ENCODE peak calls at places on chromosomes 4 and X, in five cellular contexts. O is GM23338, T is A549, L is K562, Z is HepG2. N is an unnamed sample.

GRCh38 chr4:25970691-25971427 is 56.8 kb downstream of the SMIM20 start:
- DNase-seq in T (no peak), L (no peak), O (no peak), Z (peak), N (no peak)

GRCh38 chr4:186726440-186727148 is 2.9 kb upstream of the FAT1 start:
- DNase-seq in T (peak), L (peak), O (peak), Z (peak), N (no peak)

GRCh38 chr4:86048426-86048825 is 311.4 kb downstream of the MAPK10 start:
- DNase-seq in Z (no peak), T (no peak), O (no peak), L (no peak), N (no peak)

GRCh38 chr4:150479665-150480064 is 102.3 kb upstream of the MAB21L2 start:
- DNase-seq in L (no peak), T (no peak), Z (no peak), O (no peak), N (no peak)

GRCh38 chr4:1235381-1236102 is 13.4 kb downstream of the CTBP1 start:
- DNase-seq in L (no peak), O (peak), T (no peak), Z (no peak), N (no peak)

GRCh38 chr4:184286346-184286745 is 68.7 kb upstream of the ENPP6 start:
- DNase-seq in O (no peak), Z (no peak), L (no peak), T (no peak), N (no peak)

GRCh38 chr4:145043306-145043705 is 54.7 kb downstream of the ANAPC10 start:
- DNase-seq in Z (no peak), O (no peak), T (no peak), L (no peak), N (no peak)

GRCh38 chrX:123215397-123216089 is 31.5 kb downstream of the GRIA3 start:
- DNase-seq in O (no peak), Z (no peak), T (no peak), L (no peak), N (no peak)

GRCh38 chr4:182245541-182246245 is 2.5 kb downstream of the TENM3 start:
- DNase-seq in Z (no peak), L (no peak), T (no peak), O (no peak), N (no peak)

GRCh38 chr4:76087007-76087769 is 12.7 kb downstream of the ART3 start:
- DNase-seq in L (peak), Z (peak), O (peak), T (peak), N (no peak)

GRCh38 chr4:142961866-142962265 is 115.8 kb upstream of the INPP4B start:
- DNase-seq in L (no peak), O (no peak), Z (no peak), T (no peak), N (no peak)

GRCh38 chr4:34157546-34157945 is 2086.8 kb downstream of the ARAP2 start:
- DNase-seq in L (no peak), T (no peak), O (no peak), Z (no peak), N (no peak)

GRCh38 chr4:3136454-3136853 is 62.0 kb downstream of the HTT start:
- DNase-seq in T (no peak), L (no peak), Z (no peak), O (no peak), N (no peak)

GRCh38 chr4:70903282-70903603 is 1.1 kb downstream of the MOB1B start:
- DNase-seq in Z (no peak), L (peak), T (no peak), O (no peak), N (no peak)

GRCh38 chrX:40105016-40105790 is 7.4 kb upstream of the BCOR start:
- DNase-seq in O (no peak), Z (no peak), T (peak), L (no peak), N (no peak)

GRCh38 chr4:78753091-78753490 is 23.1 kb upstream of the BMP2K start:
- DNase-seq in O (no peak), T (no peak), L (no peak), Z (no peak), N (peak)

GRCh38 chr4:46852839-46853238 is 56.2 kb downstream of the COX7B2 start:
- DNase-seq in Z (no peak), T (no peak), L (no peak), O (no peak), N (no peak)

GRCh38 chr4:38049545-38050170 is 89.5 kb downstream of the PTTG2 start:
- DNase-seq in Z (no peak), T (no peak), O (no peak), L (no peak), N (no peak)

GRCh38 chrX:23334871-23335599 is 386 bp downstream of the PTCHD1 start:
- DNase-seq in T (no peak), L (no peak), O (peak), Z (no peak), N (no peak)

GRCh38 chr4:89539374-89539773 is 231.8 kb upstream of the GPRIN3 start:
- DNase-seq in Z (no peak), T (peak), O (no peak), L (no peak), N (no peak)

GRCh38 chr4:153114771-153115321 is 89.4 kb upstream of the TRIM2 start:
- DNase-seq in L (no peak), O (no peak), Z (no peak), T (no peak), N (no peak)

GRCh38 chrX:78673256-78673655 is 14.1 kb upstream of the RTL3 start:
- DNase-seq in T (no peak), Z (no peak), O (no peak), L (no peak), N (no peak)

GRCh38 chr4:54840992-54841768 is 183.4 kb downstream of the KIT start:
- DNase-seq in Z (no peak), O (no peak), T (no peak), L (peak), N (no peak)

GRCh38 chr4:54844911-54845310 is 187.2 kb downstream of the KIT start:
- DNase-seq in Z (no peak), O (no peak), T (no peak), L (no peak), N (no peak)

GRCh38 chr4:54842226-54843055 is 184.7 kb downstream of the KIT start:
- DNase-seq in O (no peak), T (no peak), L (no peak), Z (no peak), N (no peak)

GRCh38 chr4:54843946-54844345 is 186.2 kb downstream of the KIT start:
- DNase-seq in L (no peak), O (no peak), Z (no peak), T (no peak), N (no peak)

DNA sequence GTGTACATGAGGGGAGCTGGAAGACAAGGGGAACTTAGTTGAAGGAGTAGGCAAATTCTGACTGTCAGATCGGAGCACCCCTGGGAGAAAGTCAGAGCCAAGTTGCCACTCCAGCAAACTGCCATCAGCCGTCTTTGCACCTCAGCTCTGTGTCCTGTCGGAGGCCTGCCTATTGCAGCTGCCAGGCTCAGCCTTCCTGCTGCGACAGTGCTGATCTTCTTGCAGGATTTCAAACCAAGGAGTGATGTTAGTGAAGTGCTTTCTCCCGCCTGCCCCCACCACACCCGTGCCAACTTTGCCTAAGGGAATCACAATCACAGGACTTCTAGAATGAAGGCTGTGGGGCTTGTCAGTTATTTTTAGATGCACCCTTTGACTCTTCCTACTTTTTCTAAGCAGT is 185.3 kb downstream of the KIT start:
- DNase-seq in T (no peak), L (no peak), O (no peak), Z (no peak), N (no peak)
- TF ChIP-seq JUNB in T (no peak), L (no peak), O (no peak), Z (no peak), N (no peak)

DNA sequence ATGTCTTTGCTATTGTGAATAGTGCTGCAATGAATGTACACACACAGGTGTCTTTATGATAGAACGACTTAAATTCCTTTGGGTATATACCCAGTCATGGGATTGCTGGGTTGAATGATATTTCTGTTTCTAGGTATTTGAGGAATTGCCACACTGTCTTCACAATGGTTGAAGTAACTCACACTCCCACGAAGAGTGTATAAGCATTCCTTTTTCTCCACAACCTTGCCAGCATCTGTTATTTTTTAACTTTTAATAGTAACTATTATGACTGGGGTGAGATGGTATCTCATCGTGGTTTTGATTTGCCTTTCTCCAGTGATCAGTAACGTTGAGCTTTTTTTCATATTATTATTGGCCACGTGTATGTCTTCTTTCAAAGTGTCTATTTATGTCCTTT is 17.6 kb upstream of the DCUN1D4 start:
- DNase-seq in Z (no peak), T (no peak), O (no peak), L (no peak), N (no peak)
- TF ChIP-seq JUNB in Z (no peak), T (no peak), O (no peak), L (no peak), N (no peak)

GRCh38 chr4:54176202-54176601 is 52.9 kb upstream of the PDGFRA start:
- DNase-seq in O (no peak), T (no peak), L (no peak), Z (peak), N (no peak)
- TF ChIP-seq JUNB in O (no peak), T (no peak), L (no peak), Z (no peak), N (no peak)

GRCh38 chrX:153900806-153901752 is 3.4 kb upstream of the AVPR2 start:
- DNase-seq in Z (no peak), L (peak), T (peak), O (peak), N (peak)
- TF ChIP-seq JUNB in Z (no peak), L (no peak), T (no peak), O (no peak), N (no peak)

GRCh38 chr4:120317713-120318112 is 251.1 kb upstream of the MAD2L1 start:
- DNase-seq in T (no peak), Z (no peak), O (no peak), L (no peak), N (no peak)
- TF ChIP-seq JUNB in T (no peak), Z (no peak), O (no peak), L (no peak), N (no peak)

GRCh38 chr4:101326586-101326985 is 20.7 kb downstream of the PPP3CA start:
- DNase-seq in O (no peak), L (no peak), T (no peak), Z (no peak), N (no peak)
- TF ChIP-seq JUNB in O (no peak), L (no peak), T (no peak), Z (no peak), N (no peak)

DNA sequence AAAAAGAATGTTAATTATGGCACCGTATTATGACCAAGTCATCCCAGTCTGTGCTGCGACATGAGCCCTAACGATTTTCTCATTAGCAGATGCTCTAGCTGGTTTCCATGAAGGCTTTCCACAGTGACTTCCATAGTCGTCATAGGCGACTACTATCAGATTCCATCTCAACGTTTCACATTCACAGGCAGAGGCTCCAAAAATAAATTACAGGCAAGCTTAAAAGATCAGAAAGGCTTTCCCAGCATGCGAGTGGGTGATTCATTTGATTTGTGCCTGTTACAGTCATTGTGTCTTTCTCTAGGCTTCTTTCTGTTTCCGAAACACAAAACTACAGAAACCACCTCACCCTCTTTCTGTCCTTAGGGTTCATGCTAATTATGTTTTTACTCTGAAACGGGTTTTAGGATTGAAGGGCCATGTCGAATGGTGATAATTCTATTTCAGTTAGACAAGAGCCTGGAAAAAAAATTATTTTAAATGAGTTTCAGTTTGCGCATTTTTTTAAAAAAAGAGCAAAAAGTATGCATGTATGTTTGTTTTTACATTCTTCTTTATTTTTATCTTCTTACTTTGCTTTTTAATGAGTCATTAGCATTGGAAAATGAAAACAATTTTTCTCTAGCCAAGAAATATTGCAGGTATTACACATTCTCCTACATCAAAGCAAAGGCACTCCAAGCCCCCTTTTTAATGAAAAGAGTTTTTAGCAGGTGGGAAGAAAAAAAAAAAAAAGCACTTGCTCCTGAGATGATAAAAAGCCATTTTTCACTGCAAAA is 43.4 kb downstream of the PALLD start:
- DNase-seq in T (no peak), L (no peak), Z (no peak), O (no peak), N (no peak)
- TF ChIP-seq JUNB in T (peak), L (no peak), Z (no peak), O (no peak), N (no peak)

GRCh38 chrX:28133763-28134162 is 152.5 kb upstream of the DCAF8L1 start:
- DNase-seq in Z (no peak), L (no peak), T (no peak), O (no peak), N (no peak)
- TF ChIP-seq JUNB in Z (no peak), L (no peak), T (no peak), O (no peak), N (no peak)

GRCh38 chr4:53100801-53101581 is 238.9 kb downstream of the RASL11B start:
- DNase-seq in O (no peak), T (no peak), Z (no peak), L (no peak), N (no peak)
- TF ChIP-seq JUNB in O (no peak), T (no peak), Z (no peak), L (no peak), N (no peak)